ENCODE peak calls at places on chromosomes 2 and 18, in seven cellular contexts. V, X, Q, G, U, S and J are unnamed samples.

GRCh38 chr2:191222952-191223351 is 22.3 kb upstream of the MYO1B start:
- DNase-seq in V (no peak), X (no peak), Q (no peak), G (no peak), U (no peak), S (no peak), J (no peak)

GRCh38 chr2:15712551-15713342 is 121.1 kb downstream of the DDX1 start:
- DNase-seq in V (no peak), X (no peak), Q (no peak), G (no peak), U (no peak), S (no peak), J (no peak)

GRCh38 chr2:199463708-199464613 is 6.2 kb upstream of the SATB2 start:
- DNase-seq in V (no peak), X (no peak), Q (no peak), G (no peak), U (no peak), S (peak), J (no peak)

GRCh38 chr2:140359056-140359771 is 1579.0 kb upstream of the NXPH2 start:
- DNase-seq in V (no peak), X (no peak), Q (no peak), G (no peak), U (no peak), S (no peak), J (no peak)

GRCh38 chr18:63161728-63162195 is 157.8 kb downstream of the BCL2 start:
- DNase-seq in V (peak), X (peak), Q (no peak), G (no peak), U (peak), S (no peak), J (no peak)

GRCh38 chr18:62611395-62612241 is 88.8 kb downstream of the ZCCHC2 start:
- DNase-seq in V (no peak), X (peak), Q (no peak), G (no peak), U (no peak), S (peak), J (no peak)

GRCh38 chr2:150101947-150102346 is 385.5 kb downstream of the RND3 start:
- DNase-seq in V (no peak), X (no peak), Q (no peak), G (no peak), U (no peak), S (no peak), J (no peak)

GRCh38 chr2:96315400-96316071 is 9.6 kb upstream of the ITPRIPL1 start:
- DNase-seq in V (no peak), X (no peak), Q (peak), G (no peak), U (peak), S (no peak), J (no peak)

GRCh38 chr2:62281661-62282060 is 85.7 kb downstream of the B3GNT2 start:
- DNase-seq in V (no peak), X (no peak), Q (no peak), G (no peak), U (no peak), S (no peak), J (no peak)

GRCh38 chr2:9657731-9658130 is 26.9 kb upstream of the YWHAQ start:
- DNase-seq in V (no peak), X (no peak), Q (no peak), G (no peak), U (no peak), S (no peak), J (no peak)

GRCh38 chr2:132374151-132374550 is 42.5 kb upstream of the GPR39 start:
- DNase-seq in V (no peak), X (no peak), Q (no peak), G (no peak), U (no peak), S (no peak), J (no peak)

GRCh38 chr2:8438476-8438875 is 243.4 kb upstream of the ID2 start:
- DNase-seq in V (no peak), X (no peak), Q (peak), G (no peak), U (no peak), S (no peak), J (no peak)

GRCh38 chr2:69222984-69223658 is 163.9 kb downstream of the GFPT1 start:
- DNase-seq in V (no peak), X (no peak), Q (no peak), G (no peak), U (no peak), S (no peak), J (no peak)

DNA sequence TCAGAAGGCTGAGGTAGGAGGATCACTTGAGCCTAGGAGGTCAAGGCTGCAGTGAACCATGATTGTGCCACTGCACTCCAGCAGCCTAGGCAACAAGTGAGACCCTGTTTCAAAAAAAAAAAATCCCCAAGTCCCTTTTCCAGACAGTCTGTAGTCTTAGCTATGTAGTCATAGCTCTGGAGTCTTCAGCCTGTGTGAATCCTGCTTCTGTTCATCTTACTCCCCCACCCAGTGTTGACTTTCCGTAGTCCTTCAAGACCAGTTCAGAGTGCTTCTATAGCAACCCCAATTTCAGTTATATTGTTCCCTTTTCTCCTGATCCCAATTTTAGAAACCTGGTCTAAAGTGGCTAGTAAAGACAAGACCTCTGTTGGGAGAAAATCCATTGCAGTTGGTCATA is 8.9 kb downstream of the BZW1 start:
- DNase-seq in V (no peak), X (no peak), Q (no peak), G (no peak), U (no peak), S (no peak), J (no peak)
- TF ChIP-seq REST in V (no peak), X (no peak), Q (no peak), G (no peak), U (no peak), S (no peak), J (no peak)

GRCh38 chr18:70037453-70038061 is 89.9 kb upstream of the CD226 start:
- DNase-seq in V (no peak), X (peak), Q (no peak), G (no peak), U (no peak), S (no peak), J (no peak)
- H3K27ac ChIP-seq in V (no peak), X (peak), Q (no peak), G (no peak), U (no peak), S (no peak), J (no peak)

GRCh38 chr18:24792164-24792563 is 331.7 kb downstream of the HRH4 start:
- DNase-seq in V (no peak), X (no peak), Q (no peak), G (no peak), U (no peak), S (peak), J (no peak)

GRCh38 chr18:24795129-24795528 is 334.7 kb downstream of the HRH4 start:
- DNase-seq in V (no peak), X (no peak), Q (no peak), G (no peak), U (no peak), S (no peak), J (no peak)

GRCh38 chr18:24790347-24790746 is 329.9 kb downstream of the HRH4 start:
- DNase-seq in V (no peak), X (no peak), Q (no peak), G (no peak), U (no peak), S (peak), J (no peak)

GRCh38 chr18:24793742-24794141 is 333.3 kb downstream of the HRH4 start:
- DNase-seq in V (no peak), X (no peak), Q (no peak), G (no peak), U (no peak), S (no peak), J (no peak)

GRCh38 chr18:24791736-24792135 is 331.3 kb downstream of the HRH4 start:
- DNase-seq in V (no peak), X (no peak), Q (no peak), G (no peak), U (no peak), S (no peak), J (no peak)
- TF ChIP-seq REST in V (no peak), X (no peak), Q (no peak), G (no peak), U (no peak), S (no peak), J (no peak)

GRCh38 chr2:237907144-237907543 is 47.7 kb downstream of the RAMP1 start:
- DNase-seq in V (no peak), X (no peak), Q (no peak), G (no peak), U (no peak), S (no peak), J (no peak)

GRCh38 chr2:237904806-237905599 is 45.6 kb downstream of the RAMP1 start:
- DNase-seq in V (no peak), X (no peak), Q (peak), G (no peak), U (no peak), S (no peak), J (no peak)

GRCh38 chr2:237900891-237901831 is 41.7 kb downstream of the RAMP1 start:
- DNase-seq in V (no peak), X (no peak), Q (no peak), G (no peak), U (no peak), S (no peak), J (no peak)

GRCh38 chr2:237896941-237897340 is 37.5 kb downstream of the RAMP1 start:
- DNase-seq in V (no peak), X (no peak), Q (no peak), G (no peak), U (no peak), S (no peak), J (no peak)

GRCh38 chr2:237901932-237902846 is 42.8 kb downstream of the RAMP1 start:
- DNase-seq in V (no peak), X (no peak), Q (no peak), G (no peak), U (no peak), S (peak), J (no peak)
- H3K27ac ChIP-seq in V (no peak), X (no peak), Q (no peak), G (no peak), U (no peak), S (no peak), J (no peak)

GRCh38 chr2:168145011-168145410 is 102.4 kb downstream of the STK39 start:
- DNase-seq in V (no peak), X (no peak), Q (no peak), G (no peak), U (no peak), S (no peak), J (no peak)

GRCh38 chr2:168147858-168148794 is 99.3 kb downstream of the STK39 start:
- DNase-seq in V (no peak), X (no peak), Q (no peak), G (no peak), U (no peak), S (no peak), J (no peak)

GRCh38 chr2:168145598-168145997 is 101.8 kb downstream of the STK39 start:
- DNase-seq in V (no peak), X (no peak), Q (no peak), G (no peak), U (no peak), S (no peak), J (no peak)

GRCh38 chr2:168149431-168149830 is 98.0 kb downstream of the STK39 start:
- DNase-seq in V (no peak), X (no peak), Q (peak), G (no peak), U (no peak), S (no peak), J (no peak)

GRCh38 chr2:168146892-168147810 is 100.2 kb downstream of the STK39 start:
- DNase-seq in V (no peak), X (no peak), Q (peak), G (no peak), U (no peak), S (no peak), J (no peak)
- TF ChIP-seq REST in V (no peak), X (no peak), Q (no peak), G (no peak), U (no peak), S (no peak), J (no peak)

GRCh38 chr2:109507828-109508227 is 105.9 kb downstream of the SEPTIN10 start:
- DNase-seq in V (no peak), X (no peak), Q (no peak), G (no peak), U (no peak), S (no peak), J (no peak)
- H3K27ac ChIP-seq in V (no peak), X (no peak), Q (no peak), G (no peak), U (no peak), S (no peak), J (no peak)

GRCh38 chr2:50613161-50613560 is 418.8 kb downstream of the NRXN1 start:
- DNase-seq in V (no peak), X (no peak), Q (no peak), G (no peak), U (no peak), S (no peak), J (no peak)
- TF ChIP-seq REST in V (no peak), X (no peak), Q (no peak), G (no peak), U (no peak), S (no peak), J (no peak)

DNA sequence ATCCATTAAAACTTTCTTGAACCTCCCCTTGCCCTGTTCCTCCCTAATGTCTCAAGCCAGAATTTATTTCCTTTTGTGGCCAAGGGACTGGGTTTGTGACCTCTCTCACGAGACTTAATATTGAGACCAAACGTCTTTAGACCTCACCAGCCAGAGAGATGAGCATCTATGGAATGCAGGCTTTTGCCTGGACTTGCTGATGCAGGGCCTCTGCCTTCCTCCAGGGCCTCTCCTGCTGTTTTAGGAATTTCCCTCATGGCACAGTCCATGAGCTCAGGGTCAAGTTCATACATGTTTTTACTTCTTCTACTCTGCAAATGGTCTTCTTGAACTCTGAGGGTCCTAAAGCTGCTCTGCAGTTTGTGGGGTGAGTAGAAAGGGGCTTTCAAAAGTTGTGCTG is 22.3 kb downstream of the IL1B start:
- DNase-seq in V (no peak), X (no peak), Q (no peak), G (no peak), U (peak), S (peak), J (no peak)
- H3K27ac ChIP-seq in V (no peak), X (no peak), Q (no peak), G (peak), U (no peak), S (no peak), J (no peak)

DNA sequence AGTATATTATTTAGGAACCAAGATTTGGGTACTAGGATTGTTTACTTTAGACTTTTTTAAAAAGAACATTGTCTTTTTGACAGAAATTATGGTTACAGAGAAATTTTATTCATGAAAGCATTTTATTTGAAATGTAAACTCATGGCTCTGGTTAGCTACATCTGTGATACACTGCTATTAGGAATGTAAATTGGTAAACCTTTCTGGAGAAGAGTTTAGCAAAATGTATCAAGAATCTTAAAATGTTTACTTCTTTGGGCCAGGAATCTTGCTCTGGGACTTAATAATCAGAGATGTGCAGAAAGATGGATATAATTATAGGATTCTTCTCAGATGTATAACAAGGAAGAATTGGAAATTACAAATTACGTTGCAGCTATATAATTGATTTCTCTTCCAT is 19.7 kb downstream of the MAP3K20 start:
- DNase-seq in V (no peak), X (no peak), Q (no peak), G (no peak), U (no peak), S (no peak), J (no peak)
- TF ChIP-seq REST in V (no peak), X (no peak), Q (no peak), G (no peak), U (no peak), S (no peak), J (no peak)